ENCODE peak calls at places on chromosomes 5 and 9, in nine cellular contexts. P is lower leg skin, J is GM12865, H is B cell, I is neural crest cell, X is cardiac muscle cell, U is HFFc6, Y is kidney, E is AG04449. L is an unnamed sample.

GRCh38 chr5:78003442-78003841 is 227.3 kb upstream of the TBCA start:
- DNase-seq in P (no peak), J (no peak), H (no peak), I (no peak), X (no peak), U (no peak), Y (no peak), E (no peak), L (no peak)

GRCh38 chr5:169006878-169007790 is 293.8 kb downstream of the SLIT3 start:
- DNase-seq in P (no peak), J (no peak), H (no peak), I (no peak), X (no peak), U (no peak), Y (no peak), E (no peak), L (no peak)

GRCh38 chr9:108412755-108413154 is 443.0 kb downstream of the ACTL7B start:
- DNase-seq in P (no peak), J (peak; percentile 15), H (no peak), I (no peak), X (no peak), U (no peak), Y (no peak), E (no peak), L (no peak)

GRCh38 chr5:172533399-172534228 is 79.3 kb upstream of the SH3PXD2B start:
- DNase-seq in P (peak; percentile 36), J (peak; percentile 7), H (no peak), I (no peak), X (no peak), U (no peak), Y (no peak), E (no peak), L (no peak)

GRCh38 chr9:107838766-107839165 is 349.2 kb upstream of the KLF4 start:
- DNase-seq in P (no peak), J (no peak), H (no peak), I (no peak), X (no peak), U (no peak), Y (no peak), E (no peak), L (no peak)

GRCh38 chr9:130606887-130607582 is 27.7 kb downstream of the FUBP3 start:
- DNase-seq in P (no peak), J (no peak), H (no peak), I (no peak), X (no peak), U (no peak), Y (no peak), E (no peak), L (no peak)

GRCh38 chr9:32587901-32588300 is 14.9 kb upstream of the NDUFB6 start:
- DNase-seq in P (no peak), J (no peak), H (no peak), I (no peak), X (no peak), U (no peak), Y (no peak), E (no peak), L (no peak)

GRCh38 chr9:135887585-135888050 is 19.7 kb downstream of the CAMSAP1 start:
- DNase-seq in P (no peak), J (peak; percentile 24), H (peak; percentile 64), I (no peak), X (peak; percentile 28), U (no peak), Y (no peak), E (no peak), L (peak; percentile 31)

GRCh38 chr9:132260846-132261245 is 93.9 kb downstream of the SETX start:
- DNase-seq in P (no peak), J (no peak), H (no peak), I (no peak), X (no peak), U (no peak), Y (no peak), E (no peak), L (no peak)

GRCh38 chr9:101455656-101456235 is 20.2 kb upstream of the ALDOB start:
- DNase-seq in P (no peak), J (no peak), H (no peak), I (no peak), X (no peak), U (no peak), Y (no peak), E (no peak), L (no peak)

GRCh38 chr9:107644774-107645463 is 155.3 kb upstream of the KLF4 start:
- DNase-seq in P (peak; percentile 78), J (no peak), H (no peak), I (no peak), X (no peak), U (no peak), Y (peak; percentile 84), E (no peak), L (peak; percentile 43)

GRCh38 chr5:167797933-167798332 is 493.5 kb upstream of the WWC1 start:
- DNase-seq in P (no peak), J (no peak), H (no peak), I (no peak), X (no peak), U (no peak), Y (no peak), E (no peak), L (no peak)

GRCh38 chr9:137304383-137305059 is 2.5 kb upstream of the NRARP start:
- DNase-seq in P (no peak), J (no peak), H (no peak), I (no peak), X (peak; percentile 40), U (no peak), Y (peak; percentile 73), E (no peak), L (no peak)
- TF ChIP-seq CTCF in P (no peak), J (no peak), H (no peak), I (peak; percentile 28), X (peak; percentile 20), U (peak; percentile 28), Y (no peak), E (peak; percentile 23), L (peak; percentile 9)

DNA sequence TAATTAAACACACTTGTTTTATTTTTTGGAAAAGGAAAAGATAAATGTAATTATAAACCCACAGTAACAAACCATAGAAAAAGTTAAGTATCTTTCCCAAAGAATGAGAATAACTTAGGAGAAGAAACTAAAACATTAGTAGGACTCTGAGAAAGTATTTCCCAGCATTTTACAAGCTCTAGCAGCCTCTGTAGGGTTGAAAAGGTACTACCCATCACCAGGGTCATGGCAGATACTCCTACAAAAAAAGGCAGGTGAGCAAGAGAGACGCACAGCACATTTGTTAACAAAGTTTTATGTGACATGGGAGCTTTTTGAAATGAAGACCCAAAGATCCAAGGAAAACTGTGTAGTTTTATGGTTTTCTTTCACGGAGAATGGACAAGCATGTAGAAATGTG is 77.7 kb upstream of the FAM169A start:
- DNase-seq in P (no peak), J (no peak), H (no peak), I (no peak), X (no peak), U (no peak), Y (no peak), E (no peak), L (no peak)
- TF ChIP-seq CTCF in P (no peak), J (peak; percentile 6), H (no peak), I (peak; percentile 49), X (peak; percentile 10), U (peak; percentile 32), Y (peak; percentile 12), E (peak; percentile 4), L (no peak)

GRCh38 chr5:119346404-119346803 is 9.4 kb upstream of the TNFAIP8 start:
- DNase-seq in P (no peak), J (no peak), H (no peak), I (no peak), X (no peak), U (no peak), Y (no peak), E (no peak), L (no peak)

GRCh38 chr5:119347574-119347973 is 8.2 kb upstream of the TNFAIP8 start:
- DNase-seq in P (no peak), J (no peak), H (no peak), I (no peak), X (no peak), U (no peak), Y (no peak), E (no peak), L (no peak)

GRCh38 chr5:119345861-119346260 is 10.0 kb upstream of the TNFAIP8 start:
- DNase-seq in P (no peak), J (no peak), H (no peak), I (no peak), X (no peak), U (no peak), Y (no peak), E (no peak), L (no peak)

GRCh38 chr5:119344231-119344630 is 11.6 kb upstream of the TNFAIP8 start:
- DNase-seq in P (no peak), J (no peak), H (no peak), I (no peak), X (no peak), U (no peak), Y (no peak), E (no peak), L (no peak)

GRCh38 chr5:119347996-119348395 is 7.8 kb upstream of the TNFAIP8 start:
- DNase-seq in P (no peak), J (no peak), H (no peak), I (no peak), X (no peak), U (peak; percentile 37), Y (no peak), E (no peak), L (no peak)
- TF ChIP-seq CTCF in P (no peak), J (no peak), H (no peak), I (no peak), X (no peak), U (no peak), Y (no peak), E (no peak), L (no peak)

GRCh38 chr5:96431376-96432244 is 1.4 kb downstream of the PCSK1 start:
- DNase-seq in P (no peak), J (peak; percentile 54), H (peak; percentile 37), I (no peak), X (no peak), U (no peak), Y (no peak), E (no peak), L (no peak)

GRCh38 chr5:96433066-96433447 is at the start of gene PCSK1:
- DNase-seq in P (no peak), J (no peak), H (no peak), I (peak; percentile 11), X (no peak), U (no peak), Y (no peak), E (no peak), L (no peak)

GRCh38 chr5:96439477-96440184 is 6.6 kb upstream of the PCSK1 start:
- DNase-seq in P (no peak), J (peak; percentile 83), H (peak; percentile 38), I (no peak), X (no peak), U (no peak), Y (no peak), E (no peak), L (no peak)

GRCh38 chr5:96432245-96433065 is 593 bp downstream of the PCSK1 start:
- DNase-seq in P (no peak), J (peak; percentile 16), H (no peak), I (peak; percentile 19), X (no peak), U (no peak), Y (no peak), E (no peak), L (no peak)

DNA sequence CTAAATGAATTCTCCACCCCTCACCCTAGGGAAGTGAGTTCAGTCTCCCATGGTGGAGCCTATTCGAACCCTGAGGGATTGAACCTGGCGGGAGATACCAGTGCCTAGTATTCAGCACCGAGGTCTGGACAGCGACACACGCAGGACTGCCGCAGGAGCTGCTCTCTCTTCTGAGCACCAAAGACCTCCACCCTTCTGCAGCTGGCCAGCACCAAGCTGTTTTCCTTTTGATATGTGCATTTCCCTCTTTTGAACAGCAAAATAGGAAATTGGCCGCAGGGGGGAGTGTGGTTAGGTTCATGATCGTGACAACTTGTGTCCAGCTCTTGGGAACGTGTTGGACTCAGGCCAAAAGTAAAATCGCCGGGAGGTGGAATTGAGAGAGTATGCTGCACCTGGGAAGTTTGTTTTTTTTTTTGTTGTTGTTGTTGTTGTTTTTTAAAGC is 1.2 kb upstream of the PCSK1 start:
- DNase-seq in P (peak; percentile 31), J (peak; percentile 65), H (peak; percentile 43), I (peak; percentile 74), X (peak; percentile 90), U (peak; percentile 37), Y (peak; percentile 85), E (peak; percentile 10), L (peak; percentile 59)
- TF ChIP-seq CTCF in P (no peak), J (no peak), H (no peak), I (no peak), X (peak; percentile 31), U (peak; percentile 37), Y (no peak), E (no peak), L (no peak)

L was measured in heart right ventricle.